ENCODE peak calls at places on chromosomes 12 and 14, in six cellular contexts. C is fibroblast of lung, K is tibial artery, J is HL-60, W is astrocyte, E is HFF-Myc. Z is an unnamed sample.

GRCh38 chr14:53517276-53517960 is 364.3 kb upstream of the DDHD1 start:
- DNase-seq in J (no peak), W (peak; percentile 43), E (no peak), K (no peak), C (no peak), Z (no peak)

GRCh38 chr12:96719671-96720362 is 187.2 kb upstream of the NEDD1 start:
- DNase-seq in E (no peak), K (no peak), J (peak; percentile 14), W (peak; percentile 17), C (peak; percentile 67), Z (peak; percentile 20)

GRCh38 chr12:123571343-123571813 is 13.0 kb upstream of the TMED2 start:
- DNase-seq in W (peak; percentile 59), J (no peak), C (peak; percentile 81), E (no peak), K (peak; percentile 75), Z (peak; percentile 79)

GRCh38 chr14:36224176-36224575 is 47.7 kb upstream of the PTCSC3 start:
- DNase-seq in J (no peak), W (peak; percentile 28), E (no peak), C (no peak), K (no peak), Z (peak; percentile 55)

GRCh38 chr12:105504286-105504685 is 173.8 kb downstream of the C12orf75 start:
- DNase-seq in J (no peak), C (no peak), E (no peak), K (no peak), W (no peak), Z (no peak)

GRCh38 chr12:68259318-68259940 is 6.0 kb upstream of the IL22 start:
- DNase-seq in K (no peak), W (peak; percentile 95), C (peak; percentile 76), J (no peak), E (no peak), Z (peak; percentile 98)

GRCh38 chr12:109621864-109622485 is 48.4 kb downstream of the MVK start:
- DNase-seq in J (no peak), C (no peak), K (no peak), E (no peak), W (no peak), Z (no peak)

GRCh38 chr14:20177433-20177974 is 13.2 kb upstream of the OR11G2 start:
- DNase-seq in E (no peak), J (no peak), C (no peak), W (no peak), K (no peak), Z (no peak)

GRCh38 chr14:98952595-98953325 is 319.2 kb downstream of the BCL11B start:
- DNase-seq in W (peak; percentile 84), K (no peak), C (peak; percentile 84), J (no peak), E (no peak), Z (peak; percentile 83)

GRCh38 chr14:84003316-84003715 is 1526.6 kb upstream of the FLRT2 start:
- DNase-seq in K (no peak), J (no peak), E (no peak), W (no peak), C (no peak), Z (no peak)

GRCh38 chr12:89890191-89890590 is 181.6 kb upstream of the ATP2B1 start:
- DNase-seq in K (no peak), C (no peak), J (no peak), E (no peak), W (no peak), Z (no peak)

GRCh38 chr12:74148849-74149248 is 388.8 kb upstream of the ATXN7L3B start:
- DNase-seq in C (no peak), K (no peak), W (no peak), J (no peak), E (no peak), Z (no peak)

GRCh38 chr12:12072064-12072760 is 1.5 kb downstream of the BCL2L14 start:
- DNase-seq in E (no peak), K (no peak), J (peak; percentile 23), W (no peak), C (no peak), Z (no peak)

GRCh38 chr14:95265106-95266094 is 54.3 kb downstream of the CLMN start:
- DNase-seq in J (peak; percentile 52), E (peak; percentile 63), C (peak; percentile 76), W (peak; percentile 99), K (no peak), Z (peak; percentile 100)

GRCh38 chr14:22118894-22119477 is 445.4 kb upstream of the OR4E1 start:
- DNase-seq in C (peak; percentile 60), K (no peak), E (no peak), J (no peak), W (no peak), Z (peak; percentile 29)

GRCh38 chr12:112304411-112304810 is 77.8 kb downstream of the HECTD4 start:
- DNase-seq in W (no peak), J (no peak), C (peak; percentile 25), K (no peak), E (no peak), Z (no peak)

GRCh38 chr12:121916719-121917118 is 1.7 kb upstream of the CFAP251 start:
- DNase-seq in J (peak; percentile 44), E (no peak), W (no peak), K (no peak), C (peak; percentile 66), Z (no peak)

GRCh38 chr12:124395986-124396385 is 101.1 kb downstream of the RFLNA start:
- DNase-seq in E (no peak), K (no peak), C (no peak), W (no peak), J (no peak), Z (no peak)

GRCh38 chr12:22334696-22335290 is at the start of gene ST8SIA1:
- DNase-seq in E (no peak), C (peak; percentile 38), J (no peak), K (peak; percentile 71), W (no peak), Z (no peak)

GRCh38 chr12:85781751-85782150 is 54.5 kb downstream of the RASSF9 start:
- DNase-seq in J (no peak), K (no peak), W (no peak), E (no peak), C (no peak), Z (no peak)

GRCh38 chr12:58919271-58920101 is 818 bp downstream of the LRIG3 start:
- DNase-seq in K (peak; percentile 75), E (no peak), J (no peak), W (peak; percentile 63), C (peak; percentile 59), Z (peak; percentile 66)

GRCh38 chr12:75908961-75909699 is 122.4 kb downstream of the PHLDA1 start:
- DNase-seq in W (peak; percentile 64), J (no peak), E (peak; percentile 60), K (peak; percentile 71), C (peak; percentile 87), Z (peak; percentile 22)

GRCh38 chr12:98750511-98750910 is 105.4 kb downstream of the APAF1 start:
- DNase-seq in C (no peak), J (no peak), K (no peak), W (no peak), E (no peak), Z (no peak)

GRCh38 chr12:56631790-56632700 is 1.9 kb upstream of the BAZ2A start:
- DNase-seq in C (peak; percentile 31), J (peak; percentile 34), E (no peak), W (no peak), K (peak; percentile 87), Z (peak; percentile 57)
- H3K4me3 ChIP-seq in C (peak overlapping the region; percentile 50), J (no peak overlapping the region), E (peak overlapping the region; percentile 12), W (no peak overlapping the region), K (peak overlapping the region; percentile 14), Z (no peak overlapping the region)

GRCh38 chr12:67068773-67069450 is 200.2 kb upstream of the CAND1 start:
- DNase-seq in K (no peak), J (peak; percentile 9), C (peak; percentile 15), E (no peak), W (peak; percentile 42), Z (peak; percentile 56)
- H3K4me3 ChIP-seq in K (peak overlapping the region; percentile 49), J (peak overlapping the region; percentile 45), C (peak overlapping the region; percentile 41), E (peak overlapping the region; percentile 28), W (peak overlapping the region; percentile 62), Z (peak overlapping the region; percentile 58)

DNA sequence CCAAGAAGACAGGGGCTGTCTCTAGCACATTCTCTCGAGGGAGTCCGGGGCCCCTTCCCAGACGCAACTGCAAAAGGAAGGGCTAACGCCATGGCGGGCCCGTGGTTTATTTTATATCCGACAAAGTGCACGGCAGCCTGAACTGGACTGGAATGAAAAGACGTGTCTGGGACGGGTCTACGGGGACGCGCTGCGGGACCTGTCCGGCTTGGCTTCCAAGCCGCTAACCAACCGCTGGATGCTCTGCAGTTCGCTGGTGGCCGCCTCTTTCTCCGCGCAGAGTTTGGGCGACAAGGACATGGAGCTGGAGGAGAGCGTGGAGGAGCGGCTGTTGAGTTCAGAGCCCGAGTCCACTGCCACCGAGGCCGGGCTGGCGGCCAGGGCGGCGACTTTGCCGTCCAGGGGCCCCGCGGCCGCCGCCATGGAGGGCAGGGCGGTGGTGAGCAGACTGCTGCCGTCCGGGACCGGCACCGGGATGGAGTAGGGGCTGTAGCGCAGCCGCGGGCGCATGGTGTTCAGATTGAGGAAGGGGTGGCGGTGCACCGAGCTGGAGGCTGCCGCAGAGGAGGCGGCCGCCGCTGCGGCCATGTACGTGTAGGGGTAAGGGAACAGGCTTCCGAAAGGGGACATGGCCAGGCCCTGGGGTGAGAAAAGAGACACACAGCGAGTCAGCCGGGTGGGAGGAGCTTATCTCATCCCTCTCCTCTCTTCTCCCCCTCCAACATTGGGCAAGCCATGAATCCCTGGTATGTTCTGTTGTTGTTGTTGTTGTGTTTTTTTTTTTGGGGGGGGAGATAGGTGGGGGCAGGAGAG is 12.1 kb downstream of the TBX3 start:
- DNase-seq in J (no peak), W (no peak), C (peak; percentile 77), K (no peak), E (no peak), Z (no peak)
- H3K4me3 ChIP-seq in J (no peak overlapping the region), W (peak overlapping the region; percentile 31), C (peak overlapping the region; percentile 75), K (no peak overlapping the region), E (peak overlapping the region; percentile 73), Z (no peak overlapping the region)

DNA sequence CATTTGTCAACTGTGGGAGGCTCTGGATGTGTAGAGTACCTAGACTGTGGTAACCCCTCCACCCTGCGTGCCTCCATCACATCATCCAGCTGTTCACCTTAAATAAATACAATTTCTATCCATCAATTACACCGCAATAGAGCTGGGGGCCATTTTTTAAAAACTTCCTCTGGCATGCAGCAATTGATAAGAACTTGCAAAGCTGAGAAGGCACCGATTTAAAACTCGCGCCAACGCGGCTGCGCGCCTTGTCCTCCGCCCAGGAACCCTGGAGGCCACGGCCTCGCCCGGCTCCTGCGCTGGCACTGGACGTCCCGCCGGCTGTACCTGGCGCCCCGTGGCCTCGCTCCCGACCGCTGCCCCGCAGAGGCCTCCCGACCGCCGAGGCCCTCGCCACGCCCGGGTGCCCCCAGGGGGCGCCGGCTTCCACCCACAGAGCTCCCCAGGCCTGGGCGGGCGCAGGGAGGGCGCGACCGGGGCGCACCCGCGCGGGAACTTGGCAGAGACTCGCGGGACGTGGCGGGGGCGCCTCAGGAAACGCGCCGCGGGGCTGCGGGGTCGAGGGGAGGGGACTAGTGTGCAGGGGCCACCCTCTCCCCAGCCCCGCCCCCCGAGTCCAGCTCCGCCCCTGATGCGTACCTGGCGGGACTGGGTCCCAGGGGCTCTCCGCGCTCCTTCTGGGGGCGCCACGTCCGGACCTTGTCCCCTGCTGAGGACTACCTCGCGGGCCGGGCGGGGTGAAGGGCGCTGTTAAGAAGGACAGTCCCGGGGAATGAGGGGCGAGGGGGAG is 65.6 kb downstream of the TNFAIP2 start:
- DNase-seq in E (no peak), W (no peak), C (no peak), K (no peak), J (no peak), Z (no peak)
- H3K4me3 ChIP-seq in E (peak overlapping the region; percentile 13), W (no peak overlapping the region), C (no peak overlapping the region), K (peak overlapping the region; percentile 12), J (no peak overlapping the region), Z (peak overlapping the region; percentile 21)

GRCh38 chr12:72035625-72036024 is 97.0 kb downstream of the TPH2 start:
- DNase-seq in J (no peak), E (no peak), K (no peak), C (no peak), W (no peak), Z (no peak)
- H3K4me3 ChIP-seq in J (no peak overlapping the region), E (no peak overlapping the region), K (no peak overlapping the region), C (no peak overlapping the region), W (no peak overlapping the region), Z (no peak overlapping the region)

Z was measured in bronchial epithelial cell.